ENCODE peak calls at places on chromosomes 12 and 14, in seven cellular contexts. S, L, R, N, C, B and I are unnamed samples.

GRCh38 chr12:116332705-116333380 is 55.4 kb upstream of the MED13L start:
- DNase-seq in S (no peak), R (no peak), L (no peak), C (no peak), B (no peak), N (no peak), I (no peak)

GRCh38 chr14:60183724-60184596 is 18.8 kb upstream of the DHRS7 start:
- DNase-seq in B (peak; percentile 87), N (no peak), S (no peak), R (peak; percentile 46), C (no peak), L (peak; percentile 79), I (no peak)

GRCh38 chr12:52631676-52632459 is 13.5 kb upstream of the KRT73 start:
- DNase-seq in C (no peak), B (no peak), S (no peak), N (no peak), L (no peak), R (no peak), I (no peak)

GRCh38 chr12:54593135-54593534 is 4.7 kb upstream of the PPP1R1A start:
- DNase-seq in R (no peak), N (no peak), S (no peak), C (no peak), B (no peak), L (no peak), I (no peak)

GRCh38 chr12:76272292-76272691 is 75.9 kb downstream of the BBS10 start:
- DNase-seq in B (no peak), C (no peak), S (no peak), R (no peak), L (no peak), N (no peak), I (no peak)

GRCh38 chr12:123634142-123634561 is 523 bp downstream of the GTF2H3 start:
- DNase-seq in N (no peak), C (no peak), L (no peak), S (no peak), R (no peak), B (no peak), I (no peak)

GRCh38 chr12:48924617-48925217 is 575 bp downstream of the FKBP11 start:
- DNase-seq in N (peak; percentile 85), C (no peak), S (peak; percentile 26), L (no peak), B (peak; percentile 48), R (no peak), I (no peak)

GRCh38 chr12:95351745-95352144 is 122.2 kb upstream of the METAP2 start:
- DNase-seq in B (no peak), N (no peak), S (peak; percentile 13), C (no peak), R (no peak), L (no peak), I (no peak)

GRCh38 chr12:107951024-107951423 is 176.5 kb downstream of the ASCL4 start:
- DNase-seq in R (no peak), C (no peak), S (no peak), B (no peak), N (no peak), L (no peak), I (no peak)

GRCh38 chr14:29144598-29144997 is 378.0 kb downstream of the FOXG1 start:
- DNase-seq in S (no peak), B (peak; percentile 99), C (peak; percentile 74), L (no peak), N (no peak), R (peak; percentile 94), I (peak; percentile 95)

GRCh38 chr12:52391618-52392002 is 6.2 kb upstream of the KRT84 start:
- DNase-seq in R (no peak), L (peak; percentile 71), N (no peak), B (no peak), S (peak; percentile 29), C (no peak), I (no peak)

GRCh38 chr12:98678236-98678945 is 33.3 kb downstream of the APAF1 start:
- DNase-seq in R (no peak), L (no peak), N (no peak), S (no peak), C (no peak), B (no peak), I (no peak)

GRCh38 chr12:102694913-102695312 is 214.6 kb upstream of the IGF1 start:
- DNase-seq in S (no peak), R (no peak), C (no peak), B (no peak), L (peak; percentile 6), N (no peak), I (no peak)
- TF ChIP-seq CTCF in S (no peak), R (no peak), C (no peak), B (no peak), L (no peak), N (no peak), I (no peak)

DNA sequence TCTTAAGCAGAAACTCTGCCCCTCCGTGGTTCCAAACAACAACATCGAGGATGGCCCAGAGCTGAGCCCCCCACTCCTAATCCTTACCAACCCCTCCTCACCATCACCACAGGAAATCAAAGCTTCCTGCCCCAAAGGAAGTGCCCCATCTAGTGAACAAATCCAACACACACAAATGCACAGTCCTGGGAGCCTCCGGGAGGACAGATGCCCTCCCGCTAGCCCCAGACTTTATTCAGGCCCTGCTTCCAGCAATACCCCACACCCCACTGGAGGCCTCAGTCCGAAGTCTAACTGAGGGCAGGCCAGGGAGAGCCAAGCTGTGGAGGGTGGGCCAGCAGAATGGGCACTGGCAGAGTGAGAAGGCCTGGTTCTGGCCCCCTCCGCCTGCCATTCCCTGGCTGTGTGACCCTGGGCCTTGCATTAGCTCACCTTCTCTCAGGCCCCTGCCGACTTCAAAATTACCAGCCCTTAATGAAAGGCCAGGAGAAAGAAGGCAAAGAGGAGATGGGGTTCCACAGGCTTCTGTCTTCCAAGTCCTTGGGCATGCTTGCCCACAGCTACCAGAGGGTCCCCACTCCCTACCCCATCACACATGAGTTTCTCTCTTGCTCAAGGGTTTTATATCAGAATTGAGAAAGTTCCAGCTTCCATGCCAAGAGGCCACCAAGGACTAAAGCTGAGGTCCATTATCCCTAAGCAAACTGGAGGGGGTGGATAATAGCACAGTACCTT is 2.3 kb downstream of the HDAC7 start:
- DNase-seq in R (no peak), B (no peak), N (no peak), S (no peak), L (no peak), C (no peak), I (no peak)
- TF ChIP-seq CTCF in R (peak; percentile 35), B (peak; percentile 44), N (no peak), S (no peak), L (no peak), C (peak; percentile 19), I (peak; percentile 32)

GRCh38 chr12:6919588-6919987 is 5.2 kb downstream of the ENO2 start:
- DNase-seq in C (no peak), S (no peak), R (no peak), L (no peak), B (no peak), N (peak; percentile 32), I (no peak)
- TF ChIP-seq CTCF in C (no peak), S (no peak), R (no peak), L (no peak), B (no peak), N (no peak), I (peak; percentile 9)

GRCh38 chr14:64766430-64767151 is 62.4 kb downstream of the PLEKHG3 start:
- DNase-seq in S (no peak), B (no peak), N (no peak), C (no peak), L (peak; percentile 23), R (no peak), I (no peak)

GRCh38 chr14:64765740-64766302 is 61.6 kb downstream of the PLEKHG3 start:
- DNase-seq in B (no peak), N (no peak), S (no peak), L (no peak), R (no peak), C (no peak), I (no peak)

GRCh38 chr14:64763089-64763782 is 59.0 kb downstream of the PLEKHG3 start:
- DNase-seq in R (no peak), N (no peak), L (no peak), B (no peak), C (no peak), S (no peak), I (no peak)

GRCh38 chr14:64763801-64764511 is 59.7 kb downstream of the PLEKHG3 start:
- DNase-seq in L (peak; percentile 19), B (peak; percentile 26), S (no peak), R (no peak), C (peak; percentile 31), N (no peak), I (no peak)

GRCh38 chr14:64764641-64765520 is 60.7 kb downstream of the PLEKHG3 start:
- DNase-seq in B (peak; percentile 69), C (no peak), R (peak; percentile 49), L (peak; percentile 75), S (peak; percentile 51), N (peak; percentile 83), I (no peak)
- TF ChIP-seq CTCF in B (peak; percentile 96), C (peak; percentile 97), R (peak; percentile 93), L (peak; percentile 92), S (peak; percentile 78), N (peak; percentile 90), I (peak; percentile 91)